ENCODE peak calls at places on chromosomes 16 and 17, in five cellular contexts. Y, E, H, F and C are unnamed samples. For H3K4me1, the result is how much of the 10 kb centered on the place peaks cover.

GRCh38 chr17:49793309-49793708 is 4.8 kb downstream of the KAT7 start:
- DNase-seq in E (no peak), H (no peak), F (no peak), Y (no peak), C (no peak)

GRCh38 chr17:32917081-32917480 is 10.9 kb upstream of the TMEM98 start:
- DNase-seq in Y (no peak), E (no peak), F (no peak), H (no peak), C (no peak)

GRCh38 chr17:8326591-8327583 is 12.8 kb upstream of the ODF4 start:
- DNase-seq in H (no peak), Y (no peak), F (peak), E (peak), C (no peak)

GRCh38 chr17:7034955-7035590 is 742 bp upstream of the SLC16A13 start:
- DNase-seq in F (no peak), E (no peak), H (no peak), Y (no peak), C (no peak)

GRCh38 chr16:80703391-80704071 is 100.9 kb downstream of the CDYL2 start:
- DNase-seq in Y (no peak), F (no peak), E (no peak), H (no peak), C (no peak)

GRCh38 chr16:58462997-58463891 is 36.7 kb upstream of the NDRG4 start:
- DNase-seq in E (no peak), H (no peak), F (no peak), Y (no peak), C (no peak)

GRCh38 chr17:57868007-57868774 is 18.3 kb upstream of the MRPS23 start:
- DNase-seq in Y (peak), H (peak), F (peak), E (peak), C (peak)

GRCh38 chr17:50280068-50280467 is 5.8 kb downstream of the TMEM92 start:
- DNase-seq in F (no peak), H (no peak), E (no peak), Y (no peak), C (no peak)

GRCh38 chr17:59347975-59348391 is 16.5 kb downstream of the YPEL2 start:
- DNase-seq in Y (no peak), E (no peak), F (no peak), H (no peak), C (no peak)

GRCh38 chr17:67456103-67456502 is 79.0 kb downstream of the PITPNC1 start:
- DNase-seq in F (no peak), H (no peak), Y (no peak), E (no peak), C (no peak)

GRCh38 chr17:57410169-57410568 is 153.8 kb downstream of the MSI2 start:
- DNase-seq in Y (no peak), F (no peak), E (no peak), H (no peak), C (no peak)

GRCh38 chr17:79781012-79781665 is 3.2 kb downstream of the CBX2 start:
- DNase-seq in H (no peak), E (no peak), Y (no peak), F (no peak), C (no peak)

GRCh38 chr17:65888649-65889048 is 303.3 kb downstream of the CEP112 start:
- DNase-seq in Y (no peak), H (no peak), E (peak), F (no peak), C (no peak)

GRCh38 chr17:13885953-13886889 is 183.1 kb upstream of the COX10 start:
- DNase-seq in Y (no peak), F (no peak), E (peak), H (no peak), C (no peak)

GRCh38 chr17:83194761-83195329 is 115.4 kb downstream of the METRNL start:
- DNase-seq in F (peak), E (peak), H (no peak), Y (no peak), C (peak)

GRCh38 chr16:65782537-65783290 is 583.8 kb upstream of the CDH5 start:
- DNase-seq in E (peak), Y (no peak), H (no peak), F (no peak), C (no peak)

GRCh38 chr16:75238132-75238852 is 13.1 kb downstream of the BCAR1 start:
- DNase-seq in F (no peak), H (no peak), Y (no peak), E (peak), C (peak)

GRCh38 chr17:50708050-50709000 is 611 bp upstream of the ANKRD40 start:
- DNase-seq in H (peak), E (no peak), Y (peak), F (no peak), C (no peak)

GRCh38 chr17:33751702-33752065 is 458.6 kb upstream of the ASIC2 start:
- DNase-seq in H (no peak), Y (no peak), F (no peak), E (no peak), C (no peak)

GRCh38 chr16:13118091-13118490 is 216.7 kb downstream of the SHISA9 start:
- DNase-seq in H (no peak), F (no peak), Y (no peak), E (no peak), C (no peak)

GRCh38 chr17:59330314-59330942 is 1.0 kb upstream of the YPEL2 start:
- DNase-seq in Y (no peak), H (peak), F (peak), E (no peak), C (peak)

GRCh38 chr16:2037115-2037514 is 10.4 kb downstream of the NHERF2 start:
- DNase-seq in E (no peak), H (no peak), F (no peak), Y (no peak), C (no peak)

GRCh38 chr16:2035431-2036199 is 8.9 kb downstream of the NHERF2 start:
- DNase-seq in F (no peak), E (peak), H (peak), Y (no peak), C (peak)

GRCh38 chr16:2037631-2038358 is 9.8 kb downstream of the NTHL1 start:
- DNase-seq in E (no peak), F (no peak), Y (no peak), H (no peak), C (no peak)

GRCh38 chr16:2034695-2035430 is 8.2 kb downstream of the NHERF2 start:
- DNase-seq in F (no peak), Y (no peak), H (no peak), E (no peak), C (no peak)

GRCh38 chr16:2036200-2036966 is 9.7 kb downstream of the NHERF2 start:
- DNase-seq in F (no peak), Y (no peak), E (no peak), H (no peak), C (no peak)
- H3K4me3 ChIP-seq in F (peak), Y (no peak), E (peak), H (no peak), C (peak)

GRCh38 chr16:56961386-56961785 is 364 bp upstream of the CETP start:
- DNase-seq in Y (no peak), E (no peak), H (no peak), F (no peak), C (peak)
- H3K4me1 ChIP-seq in Y (under half), E (under half), H (under half), F (under half), C (under half)

DNA sequence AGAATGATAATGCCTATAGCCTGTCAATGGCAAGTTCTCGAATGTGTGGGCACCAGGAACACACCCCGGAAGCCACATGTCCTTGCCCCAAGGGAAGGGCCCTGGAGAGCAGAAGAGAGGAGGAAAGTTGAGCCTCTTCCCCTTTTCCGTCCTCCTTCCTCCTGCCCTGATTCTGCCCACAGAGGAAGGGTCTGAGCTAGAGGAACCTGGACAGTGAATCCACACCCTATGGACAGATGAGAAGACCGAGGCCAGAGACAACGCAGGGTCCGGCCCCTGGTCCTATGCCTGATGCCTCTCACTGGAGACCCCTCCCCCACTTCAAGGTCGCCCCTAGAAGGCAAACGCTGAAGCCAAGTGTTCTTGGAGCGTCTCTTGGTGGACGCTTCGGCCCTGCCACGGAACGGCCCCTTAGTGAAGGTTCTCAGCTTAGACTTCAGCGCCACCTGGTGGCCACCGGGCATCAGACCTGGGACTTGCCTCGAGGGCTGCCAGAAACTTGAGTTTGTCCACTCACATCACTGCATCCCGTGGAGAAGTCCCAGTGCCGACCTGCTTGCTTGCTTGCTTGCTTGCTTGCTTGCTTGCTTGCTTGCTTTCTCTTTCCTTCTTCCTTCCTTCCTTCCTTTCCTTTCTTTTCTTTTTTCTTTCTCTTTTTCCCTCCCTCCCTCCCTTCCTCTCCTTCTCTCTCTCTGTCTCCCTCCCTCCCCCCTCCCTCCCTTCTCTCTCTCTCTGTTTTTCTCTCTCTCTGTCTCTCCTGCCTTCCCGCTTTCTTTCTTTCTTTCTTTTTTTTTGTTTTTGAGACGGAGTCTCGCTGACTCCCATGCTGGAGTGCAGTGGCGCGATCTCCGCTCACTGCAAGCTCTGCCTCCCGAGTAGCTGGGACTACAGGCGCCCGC is 20.6 kb upstream of the SPNS3 start:
- DNase-seq in H (peak), E (peak), Y (peak), F (peak), C (peak)
- H3K4me3 ChIP-seq in H (no peak), E (no peak), Y (peak), F (no peak), C (peak)

GRCh38 chr17:43031666-43032065 is 6.6 kb downstream of the RND2 start:
- DNase-seq in H (no peak), E (no peak), Y (no peak), F (no peak), C (no peak)

GRCh38 chr17:43026610-43027009 is 1.6 kb downstream of the RND2 start:
- DNase-seq in F (no peak), Y (no peak), E (no peak), H (no peak), C (no peak)

GRCh38 chr17:43028221-43028861 is 3.3 kb downstream of the RND2 start:
- DNase-seq in E (no peak), Y (no peak), H (no peak), F (no peak), C (no peak)

GRCh38 chr17:43027091-43028032 is 2.3 kb downstream of the RND2 start:
- DNase-seq in F (no peak), Y (no peak), H (no peak), E (no peak), C (no peak)

DNA sequence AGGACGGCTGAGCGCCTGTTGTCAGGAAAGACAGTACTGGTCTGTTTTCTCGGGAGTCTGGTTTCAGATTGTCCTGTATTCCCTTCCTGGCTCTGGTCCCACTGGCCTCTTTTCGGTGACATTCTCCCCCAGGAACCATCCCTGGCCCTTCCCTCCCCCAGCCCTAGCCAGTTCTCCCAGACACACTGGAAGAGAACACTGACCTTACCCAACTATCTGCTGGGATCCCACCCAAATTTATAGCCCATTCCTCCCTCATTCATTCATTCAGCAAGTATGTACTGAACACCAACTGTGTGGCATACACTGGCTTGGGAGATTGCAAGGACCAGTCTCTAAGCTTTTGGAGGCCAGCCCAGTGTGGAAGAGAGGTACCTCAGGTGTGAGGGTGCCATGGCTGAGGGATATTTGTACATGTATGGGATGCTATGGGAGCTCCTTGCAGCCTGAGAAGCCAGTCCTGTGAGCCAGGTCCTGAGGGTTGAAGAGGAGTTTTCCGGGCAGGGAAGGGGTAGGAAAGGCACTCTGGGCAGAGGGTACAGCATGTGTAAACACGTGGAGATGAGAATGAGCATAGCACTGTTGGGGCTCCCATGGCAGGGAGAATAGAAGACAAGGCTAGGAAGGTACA is 5.2 kb downstream of the RND2 start:
- DNase-seq in Y (no peak), H (no peak), E (no peak), F (no peak), C (no peak)
- H3K4me1 ChIP-seq in Y (under half), H (under half), E (under half), F (under half), C (under half)